ENCODE peak calls at places on chromosomes 3 and 15, in nine cellular contexts. T is AG09309; F is GM23248; W is coronary artery; Z is left lung; I is lower leg skin; L is CD4-positive, alpha-beta memory T cell; Q is spleen; Y is psoas muscle. B is an unnamed sample.

GRCh38 chr15:76217029-76217866 is 94.0 kb downstream of the ETFA start:
- DNase-seq in I (no peak), Y (no peak), W (no peak), F (peak), T (peak), Z (no peak), Q (no peak), L (no peak), B (no peak)

GRCh38 chr15:70466895-70467529 is 296.3 kb downstream of the UACA start:
- DNase-seq in T (peak), W (no peak), Z (no peak), Q (peak), I (peak), F (peak), L (peak), Y (no peak), B (peak)

GRCh38 chr3:123620338-123620737 is 35.5 kb upstream of the HACD2 start:
- DNase-seq in F (no peak), L (no peak), Y (no peak), I (no peak), W (no peak), Z (no peak), T (no peak), Q (no peak), B (no peak)

GRCh38 chr3:70358978-70359580 is 46.6 kb upstream of the MDFIC2 start:
- DNase-seq in Q (no peak), Y (no peak), I (no peak), W (no peak), Z (no peak), L (no peak), T (peak), F (peak), B (no peak)

GRCh38 chr15:84924074-84924700 is 39.7 kb downstream of the SLC28A1 start:
- DNase-seq in Y (no peak), W (no peak), Q (no peak), T (no peak), I (no peak), F (peak), L (no peak), Z (no peak), B (no peak)

GRCh38 chr15:63060699-63061098 is 18.2 kb downstream of the TPM1 start:
- DNase-seq in Q (no peak), Y (no peak), W (no peak), I (no peak), T (no peak), F (no peak), Z (no peak), L (no peak), B (no peak)

GRCh38 chr3:24220859-24221657 is 273.6 kb downstream of the THRB start:
- DNase-seq in Z (no peak), I (no peak), L (no peak), Y (peak), F (peak), W (peak), T (peak), Q (no peak), B (no peak)

GRCh38 chr3:55771503-55771902 is 284.4 kb upstream of the WNT5A start:
- DNase-seq in T (no peak), I (no peak), F (no peak), Q (no peak), Z (no peak), Y (no peak), L (no peak), W (no peak), B (no peak)

GRCh38 chr3:156749244-156749643 is 74.9 kb downstream of the TIPARP start:
- DNase-seq in Y (no peak), F (peak), T (no peak), Q (no peak), Z (no peak), I (no peak), W (no peak), L (no peak), B (no peak)

GRCh38 chr15:70093481-70094309 is 4.0 kb downstream of the TLE3 start:
- DNase-seq in Y (no peak), L (no peak), Z (no peak), W (no peak), F (peak), I (peak), Q (peak), T (no peak), B (no peak)

GRCh38 chr15:50676799-50677483 is 9.7 kb downstream of the TRPM7 start:
- DNase-seq in Q (no peak), F (peak), L (no peak), I (no peak), T (no peak), W (no peak), Z (no peak), Y (no peak), B (no peak)

GRCh38 chr3:60839242-60839641 is 412.0 kb downstream of the FHIT start:
- DNase-seq in T (no peak), Y (no peak), Q (no peak), L (no peak), I (no peak), Z (no peak), F (peak), W (no peak), B (no peak)

GRCh38 chr3:126657901-126658300 is 3.0 kb upstream of the TXNRD3 start:
- DNase-seq in L (no peak), W (no peak), F (no peak), Q (no peak), I (no peak), Y (no peak), Z (no peak), T (no peak), B (no peak)

GRCh38 chr3:124978627-124979026 is 44.1 kb upstream of the MUC13 start:
- DNase-seq in Z (no peak), L (no peak), Q (no peak), Y (no peak), T (no peak), F (no peak), I (no peak), W (no peak), B (no peak)

GRCh38 chr3:16176391-16177030 is 2.0 kb downstream of the GALNT15 start:
- DNase-seq in Z (no peak), Q (no peak), F (peak), Y (no peak), W (peak), T (no peak), L (no peak), I (no peak), B (no peak)

GRCh38 chr3:47469616-47470015 is 6.1 kb downstream of the SCAP start:
- DNase-seq in Q (no peak), L (no peak), T (peak), Y (no peak), W (no peak), Z (no peak), F (peak), I (no peak), B (no peak)

GRCh38 chr15:74339371-74339770 is 28.1 kb downstream of the CYP11A1 start:
- DNase-seq in T (no peak), Y (no peak), I (no peak), W (peak), L (no peak), Z (no peak), F (no peak), Q (peak), B (no peak)

GRCh38 chr3:141858312-141858711 is 18.1 kb upstream of the ATP1B3 start:
- DNase-seq in Q (no peak), L (no peak), Z (no peak), W (no peak), I (no peak), F (peak), Y (no peak), T (no peak), B (no peak)

GRCh38 chr15:80242132-80242769 is 9.8 kb downstream of the CTXND1 start:
- DNase-seq in Z (no peak), Y (no peak), I (no peak), F (peak), L (no peak), W (peak), T (no peak), Q (no peak), B (no peak)

GRCh38 chr3:15520804-15521572 is 518 bp downstream of the COLQ start:
- DNase-seq in Q (no peak), I (no peak), L (no peak), Z (no peak), W (no peak), T (no peak), F (no peak), Y (no peak), B (no peak)

GRCh38 chr3:9396301-9396631 is 1.1 kb upstream of the SETD5 start:
- DNase-seq in Q (no peak), F (peak), Z (no peak), T (peak), Y (no peak), I (peak), W (peak), L (peak), B (no peak)

GRCh38 chr3:55481067-55481917 is 5.8 kb downstream of the WNT5A start:
- DNase-seq in W (no peak), L (no peak), Q (no peak), I (no peak), T (peak), Y (peak), F (peak), Z (no peak), B (peak)

GRCh38 chr3:171977860-171978259 is 61.5 kb upstream of the FNDC3B start:
- DNase-seq in I (no peak), Z (no peak), F (no peak), T (no peak), Q (no peak), L (no peak), W (no peak), Y (no peak), B (no peak)

GRCh38 chr3:55330355-55330754 is 156.8 kb downstream of the WNT5A start:
- DNase-seq in Z (no peak), W (no peak), T (peak), Q (no peak), I (no peak), F (peak), Y (no peak), L (no peak), B (no peak)

GRCh38 chr3:14425574-14426304 is 23.3 kb downstream of the SLC6A6 start:
- DNase-seq in L (peak), Q (peak), I (no peak), Z (no peak), W (no peak), Y (no peak), F (no peak), T (no peak), B (no peak)

GRCh38 chr15:80478075-80478474 is 73.9 kb downstream of the ARNT2 start:
- DNase-seq in W (no peak), Q (no peak), I (no peak), L (no peak), Y (no peak), T (no peak), F (no peak), Z (no peak), B (no peak)

GRCh38 chr3:110389005-110389404 is 682.6 kb upstream of the NECTIN3 start:
- DNase-seq in I (no peak), Z (no peak), T (no peak), L (no peak), Q (no peak), W (no peak), F (no peak), Y (no peak), B (no peak)

GRCh38 chr15:76993114-76993715 is 1.7 kb upstream of the PSTPIP1 start:
- DNase-seq in F (no peak), Y (no peak), Q (peak), I (no peak), Z (no peak), T (no peak), W (no peak), L (no peak), B (no peak)

GRCh38 chr15:80984856-80985255 is 4.8 kb downstream of the MESD start:
- DNase-seq in L (no peak), I (peak), Q (no peak), F (peak), Y (no peak), Z (no peak), T (no peak), W (no peak), B (no peak)

GRCh38 chr3:4814302-4814903 is 164.8 kb upstream of the BHLHE40 start:
- DNase-seq in I (peak), L (no peak), F (no peak), Y (peak), T (no peak), Z (peak), Q (peak), W (no peak), B (peak)

GRCh38 chr15:91885714-91886265 is 32.3 kb downstream of the SLCO3A1 start:
- DNase-seq in Y (no peak), L (no peak), I (no peak), Z (no peak), T (no peak), F (no peak), Q (no peak), W (no peak), B (no peak)

GRCh38 chr15:22969512-22969911 is 10.7 kb downstream of the CYFIP1 start:
- DNase-seq in I (no peak), Q (no peak), T (no peak), F (no peak), Y (no peak), Z (no peak), W (no peak), L (no peak), B (no peak)

GRCh38 chr3:32237670-32238026 is 832 bp upstream of the CMTM8 start:
- DNase-seq in Q (no peak), W (no peak), Y (no peak), F (no peak), L (no peak), Z (no peak), T (no peak), I (no peak), B (no peak)

GRCh38 chr3:136899622-136900158 is 37.7 kb downstream of the NCK1 start:
- DNase-seq in Z (no peak), W (no peak), I (no peak), T (no peak), Y (no peak), F (no peak), Q (no peak), L (no peak), B (no peak)

GRCh38 chr3:107988464-107989156 is 102.2 kb downstream of the CD47 start:
- DNase-seq in Z (peak), W (no peak), T (no peak), Y (peak), Q (no peak), F (peak), L (no peak), I (peak), B (peak)

GRCh38 chr15:92619380-92620101 is 36.0 kb downstream of the FAM174B start:
- DNase-seq in L (no peak), Q (no peak), W (no peak), F (peak), Y (no peak), I (no peak), Z (no peak), T (peak), B (no peak)

GRCh38 chr15:100966997-100967396 is 47.8 kb downstream of the LRRK1 start:
- DNase-seq in L (no peak), Q (no peak), Z (no peak), T (no peak), W (no peak), Y (no peak), I (no peak), F (no peak), B (no peak)

GRCh38 chr15:100968043-100968966 is 49.1 kb downstream of the LRRK1 start:
- DNase-seq in L (no peak), T (peak), W (no peak), I (no peak), Q (no peak), Z (no peak), F (peak), Y (no peak), B (no peak)

GRCh38 chr15:100973351-100974034 is 54.3 kb downstream of the LRRK1 start:
- DNase-seq in Y (no peak), L (no peak), T (no peak), I (no peak), Z (peak), Q (no peak), W (no peak), F (no peak), B (no peak)

GRCh38 chr15:100975043-100975442 is 55.9 kb downstream of the LRRK1 start:
- DNase-seq in W (no peak), Y (no peak), Q (no peak), Z (no peak), I (no peak), T (no peak), F (no peak), L (no peak), B (no peak)

GRCh38 chr15:100972975-100973350 is 53.8 kb downstream of the LRRK1 start:
- DNase-seq in I (no peak), L (no peak), Q (no peak), F (no peak), Y (no peak), W (no peak), Z (no peak), T (no peak), B (no peak)
- H3K4me3 ChIP-seq in I (no peak), L (no peak), Q (peak), F (no peak), Y (peak), W (peak), Z (peak), T (no peak), B (peak)

GRCh38 chr3:29168686-29169085 is 112.2 kb upstream of the RBMS3 start:
- DNase-seq in Q (no peak), Y (no peak), Z (no peak), F (no peak), L (no peak), W (no peak), I (no peak), T (no peak), B (no peak)

GRCh38 chr3:29170894-29171582 is 109.8 kb upstream of the RBMS3 start:
- DNase-seq in Y (no peak), W (no peak), Z (no peak), I (no peak), F (peak), Q (no peak), T (no peak), L (no peak), B (no peak)

GRCh38 chr3:29169456-29169855 is 111.4 kb upstream of the RBMS3 start:
- DNase-seq in W (no peak), I (no peak), L (no peak), Z (no peak), Y (no peak), F (no peak), Q (no peak), T (no peak), B (no peak)

GRCh38 chr3:29164825-29165224 is 116.0 kb upstream of the RBMS3 start:
- DNase-seq in F (no peak), W (no peak), I (no peak), Y (no peak), Q (no peak), L (no peak), T (no peak), Z (no peak), B (no peak)

GRCh38 chr3:29167180-29167579 is 113.7 kb upstream of the RBMS3 start:
- DNase-seq in I (no peak), Y (no peak), T (no peak), L (no peak), F (no peak), Z (no peak), W (no peak), Q (no peak), B (no peak)
- H3K4me3 ChIP-seq in I (no peak), Y (no peak), T (no peak), L (no peak), F (no peak), Z (no peak), W (no peak), Q (no peak), B (no peak)

GRCh38 chr15:29140475-29141172 is 129.0 kb downstream of the NSMCE3 start:
- DNase-seq in T (no peak), Z (no peak), I (no peak), Q (peak), F (no peak), Y (no peak), L (no peak), W (peak), B (no peak)
- H3K4me3 ChIP-seq in T (no peak), Z (no peak), I (no peak), Q (no peak), F (no peak), Y (no peak), L (no peak), W (no peak), B (no peak)

GRCh38 chr3:196184881-196185280 is 26.3 kb downstream of the ZDHHC19 start:
- DNase-seq in I (no peak), F (no peak), Q (no peak), T (no peak), L (no peak), W (no peak), Z (no peak), Y (no peak), B (no peak)
- H3K4me3 ChIP-seq in I (no peak), F (no peak), Q (no peak), T (no peak), L (no peak), W (no peak), Z (no peak), Y (no peak), B (no peak)

B was measured in heart right ventricle.